ENCODE peak calls at places on chromosomes 13 and 19, in four cellular contexts. B is AG10803, R is GM23338, C is right atrium auricular region. N is an unnamed sample.

GRCh38 chr19:12872941-12873890 is 8.0 kb downstream of the DNASE2 start:
- DNase-seq in B (peak), R (peak), C (no peak), N (no peak)

GRCh38 chr19:42455621-42456081 is 12.9 kb upstream of the CXCL17 start:
- DNase-seq in B (no peak), R (no peak), C (no peak), N (no peak)

GRCh38 chr19:6963937-6964336 is 57.3 kb downstream of the MBD3L2B start:
- DNase-seq in B (no peak), R (peak), C (no peak), N (no peak)

GRCh38 chr19:30519607-30520205 is 147.5 kb downstream of the ZNF536 start:
- DNase-seq in B (no peak), R (no peak), C (no peak), N (no peak)

GRCh38 chr19:1525343-1525742 is 1.5 kb downstream of the PLK5 start:
- DNase-seq in B (no peak), R (no peak), C (no peak), N (no peak)

GRCh38 chr19:15831626-15832025 is 16.2 kb upstream of the OR10H1 start:
- DNase-seq in B (no peak), R (no peak), C (no peak), N (no peak)

GRCh38 chr19:23116802-23117571 is at the start of gene ZNF730:
- DNase-seq in B (peak), R (peak), C (no peak), N (peak)

GRCh38 chr13:101514695-101515275 is 62.3 kb downstream of the ITGBL1 start:
- DNase-seq in B (peak), R (peak), C (no peak), N (no peak)

GRCh38 chr13:57946361-57946760 is 314.8 kb downstream of the PCDH17 start:
- DNase-seq in B (no peak), R (no peak), C (no peak), N (no peak)

GRCh38 chr19:1104452-1105216 is 840 bp downstream of the GPX4 start:
- DNase-seq in B (peak), R (peak), C (no peak), N (peak)

GRCh38 chr13:107329991-107330390 is 762.1 kb upstream of the ARGLU1 start:
- DNase-seq in B (no peak), R (no peak), C (no peak), N (no peak)

GRCh38 chr13:30572859-30573275 is 44.9 kb upstream of the USPL1 start:
- DNase-seq in B (peak), R (peak), C (no peak), N (no peak)

GRCh38 chr19:46618670-46619231 is 6.1 kb downstream of the PTGIR start:
- DNase-seq in B (peak), R (no peak), C (no peak), N (no peak)

GRCh38 chr13:95541911-95542484 is 10.5 kb upstream of the CLDN10 start:
- DNase-seq in B (no peak), R (no peak), C (no peak), N (no peak)

GRCh38 chr13:48775804-48776203 is 122.1 kb downstream of the CYSLTR2 start:
- DNase-seq in B (peak), R (no peak), C (no peak), N (no peak)

GRCh38 chr19:57583521-57584416 is at the start of gene ZIK1:
- DNase-seq in B (peak), R (peak), C (peak), N (peak)

GRCh38 chr19:57576661-57577060 is 2.0 kb downstream of the ZNF416 start:
- DNase-seq in B (no peak), R (no peak), C (no peak), N (no peak)

GRCh38 chr19:57583104-57583520 is 833 bp upstream of the ZIK1 start:
- DNase-seq in B (no peak), R (no peak), C (no peak), N (no peak)

GRCh38 chr19:57578487-57579205 is at the start of gene ZNF416:
- DNase-seq in B (peak), R (peak), C (peak), N (peak)
- TF ChIP-seq CTCF in B (peak), R (no peak), C (no peak), N (peak)

GRCh38 chr19:28964500-28964899 is 248.5 kb downstream of the UQCRFS1 start:
- DNase-seq in B (no peak), R (no peak), C (no peak), N (no peak)

GRCh38 chr19:28961772-28962500 is 251.0 kb downstream of the UQCRFS1 start:
- DNase-seq in B (peak), R (no peak), C (no peak), N (no peak)

GRCh38 chr19:28960586-28960985 is 252.4 kb downstream of the UQCRFS1 start:
- DNase-seq in B (no peak), R (no peak), C (no peak), N (no peak)

GRCh38 chr19:28963481-28964245 is 249.3 kb downstream of the UQCRFS1 start:
- DNase-seq in B (peak), R (no peak), C (no peak), N (no peak)

DNA sequence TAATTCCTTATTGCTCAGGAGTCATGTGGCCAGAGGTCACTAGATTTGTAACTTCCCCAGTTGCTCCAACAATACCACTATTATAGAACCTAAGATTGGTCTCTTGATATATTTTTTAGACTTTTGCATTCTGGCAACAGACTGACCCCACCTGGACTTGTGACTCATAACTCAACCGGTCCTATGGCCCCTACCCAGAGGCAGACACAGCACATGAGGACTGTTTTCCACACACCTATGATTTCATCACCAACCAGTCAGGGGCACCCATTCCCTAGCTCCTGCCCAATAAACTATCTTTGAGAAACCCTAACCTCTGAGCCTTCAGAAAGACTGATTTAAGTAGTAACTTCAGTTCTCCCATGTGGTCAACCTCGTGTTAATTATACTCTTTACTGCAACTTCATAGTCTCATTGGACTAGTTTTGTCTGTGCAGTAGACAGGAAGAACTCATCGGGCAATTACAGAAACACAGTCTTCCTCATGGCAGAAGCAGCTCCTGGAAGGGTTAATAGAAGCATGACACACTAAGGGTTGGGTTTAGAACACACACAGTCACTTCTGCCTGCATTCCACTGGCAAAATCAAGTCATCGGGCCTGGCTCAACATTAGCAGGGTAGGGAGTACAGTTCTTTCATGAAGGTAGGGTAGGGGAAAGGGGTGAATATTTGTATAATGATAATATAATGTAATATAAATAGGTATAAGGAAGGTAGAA is 251.8 kb downstream of the UQCRFS1 start:
- DNase-seq in B (peak), R (no peak), C (no peak), N (no peak)
- TF ChIP-seq CTCF in B (no peak), R (no peak), C (no peak), N (no peak)

DNA sequence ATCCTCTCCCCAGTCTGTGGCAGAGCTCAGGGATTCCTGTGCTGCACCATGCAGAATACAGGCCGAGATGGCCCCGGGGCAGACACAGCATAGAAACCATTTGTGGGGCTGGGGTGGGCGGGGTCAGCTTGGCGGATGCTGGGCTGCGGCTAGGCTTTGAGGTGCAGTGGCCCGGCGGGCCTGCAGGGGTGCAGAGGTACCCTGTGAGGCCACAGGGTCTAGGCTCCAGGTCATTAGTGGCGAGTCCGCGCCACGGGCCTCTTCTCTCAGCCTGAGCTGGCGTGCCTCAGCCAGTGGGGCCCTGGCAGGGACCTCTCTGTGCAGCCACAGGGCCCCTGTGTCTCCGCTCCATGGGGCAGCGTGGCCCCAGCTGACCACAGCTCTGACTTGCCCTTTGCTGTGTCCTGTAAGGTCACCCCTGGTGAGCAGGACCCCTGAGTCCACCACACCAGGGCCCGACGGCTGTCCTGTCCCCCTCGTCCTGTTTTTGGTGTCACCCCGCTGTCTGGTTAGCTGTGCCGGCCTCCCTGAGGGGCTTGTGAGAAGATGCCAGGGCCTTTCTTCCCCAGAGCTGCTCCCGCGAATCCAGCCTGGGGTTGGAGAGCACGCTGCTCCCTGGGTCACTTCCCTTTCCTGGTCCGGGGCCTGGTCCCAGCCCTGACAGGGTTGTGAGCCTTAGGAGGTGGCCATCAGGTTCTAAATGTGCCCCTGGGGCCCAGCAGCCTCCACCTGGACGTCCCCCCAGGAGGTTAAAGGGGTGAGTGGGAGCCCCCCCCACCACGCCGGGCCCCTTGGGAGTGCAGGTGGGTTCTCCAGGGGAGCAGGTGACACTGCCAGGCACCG is 12.1 kb downstream of the KDM4B start:
- DNase-seq in B (no peak), R (peak), C (no peak), N (no peak)
- TF ChIP-seq CTCF in B (no peak), R (peak), C (no peak), N (peak)

DNA sequence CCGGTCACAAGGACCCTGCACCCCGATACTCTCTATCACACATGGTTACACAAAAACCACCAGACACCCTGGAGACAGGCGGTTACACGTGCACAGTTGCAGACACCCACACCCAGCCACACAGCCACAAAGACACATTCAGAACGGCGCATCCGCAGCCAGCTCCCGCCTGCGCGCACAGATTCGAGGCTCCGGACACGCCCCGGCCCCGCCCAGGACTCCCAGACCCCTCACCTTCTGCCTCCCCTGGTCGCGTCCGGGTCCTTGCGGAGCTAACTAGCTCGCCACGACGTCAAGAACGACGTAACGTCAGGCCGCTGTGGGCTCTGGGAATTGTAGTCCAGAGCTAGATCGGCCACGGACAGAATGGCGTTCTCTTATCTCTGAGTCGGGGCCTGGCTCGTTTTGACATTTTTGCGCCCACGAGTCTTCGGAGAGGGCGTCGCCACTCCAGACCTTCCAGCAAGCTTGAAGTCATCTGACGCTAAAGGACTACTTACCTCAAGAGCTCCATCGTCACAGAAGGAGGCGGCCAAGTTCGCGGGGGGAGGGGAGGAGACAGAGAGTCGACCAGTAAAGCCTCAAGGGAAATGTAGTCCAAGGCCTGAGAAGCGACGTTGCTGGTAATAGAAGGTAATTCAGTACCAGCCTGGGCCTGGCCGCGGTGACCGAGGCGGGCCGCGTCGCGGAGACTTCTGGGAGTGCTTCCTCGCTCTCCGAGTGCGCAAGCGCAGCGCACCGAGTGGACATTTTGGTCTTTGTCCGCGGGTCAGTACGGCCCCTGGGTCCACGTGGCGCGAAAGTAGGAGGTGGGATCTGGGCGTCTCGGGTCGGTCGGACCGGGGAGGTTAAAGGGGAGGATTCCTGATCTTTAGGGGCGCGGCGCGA is at the start of the genes ZNF146 and ZNF565:
- DNase-seq in B (peak), R (peak), C (peak), N (peak)
- TF ChIP-seq CTCF in B (peak), R (no peak), C (no peak), N (no peak)

GRCh38 chr13:73225983-73226382 is 167.2 kb downstream of the KLF5 start:
- DNase-seq in B (no peak), R (no peak), C (no peak), N (no peak)

GRCh38 chr13:73230714-73231113 is 171.9 kb downstream of the KLF5 start:
- DNase-seq in B (peak), R (no peak), C (no peak), N (no peak)

GRCh38 chr13:73231456-73231855 is 172.7 kb downstream of the KLF5 start:
- DNase-seq in B (peak), R (no peak), C (no peak), N (no peak)

GRCh38 chr13:73224708-73225107 is 165.9 kb downstream of the KLF5 start:
- DNase-seq in B (peak), R (no peak), C (no peak), N (no peak)

GRCh38 chr13:73228546-73228945 is 169.7 kb downstream of the KLF5 start:
- DNase-seq in B (no peak), R (no peak), C (no peak), N (no peak)
- TF ChIP-seq CTCF in B (peak), R (no peak), C (no peak), N (peak)

GRCh38 chr19:35087393-35087792 is 28.2 kb upstream of the FXYD3 start:
- DNase-seq in B (no peak), R (no peak), C (no peak), N (no peak)
- TF ChIP-seq CTCF in B (no peak), R (no peak), C (no peak), N (no peak)

DNA sequence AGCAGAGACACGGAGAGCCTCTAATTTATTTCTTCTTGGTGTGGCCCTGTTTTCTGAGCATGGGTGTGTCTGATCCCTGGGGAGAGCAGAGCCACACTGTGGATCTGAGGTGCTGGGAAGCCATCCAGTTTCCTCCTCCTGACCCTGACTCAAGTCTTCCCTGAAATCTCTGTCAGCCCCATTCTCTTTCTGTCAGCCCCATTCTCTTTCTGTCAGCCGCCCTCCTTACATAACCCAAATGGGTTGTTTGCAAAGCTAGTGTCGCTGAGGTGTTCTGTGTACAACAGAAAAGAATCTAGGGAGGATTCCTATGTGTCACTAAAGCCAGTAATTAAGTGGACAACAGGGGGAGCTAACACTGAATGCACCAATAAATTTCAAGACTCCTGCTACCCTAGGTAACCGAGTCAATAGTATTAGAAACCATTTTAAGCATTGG is 50.2 kb downstream of the LRCH1 start:
- DNase-seq in B (peak), R (peak), C (no peak), N (no peak)
- TF ChIP-seq CTCF in B (peak), R (peak), C (no peak), N (peak)

N was measured in type B pancreatic cell.